ENCODE peak calls at places on chromosomes 5 and 9, in four cellular contexts. One of them, this sample, is unnamed.

GRCh38 chr5:150505041-150505511 is 2.9 kb upstream of the NDST1 start:
- DNase-seq in activated CD8-positive, alpha-beta T cell treated with anti-CD3 and anti-CD28 coated beads for 36 hours: no peak
- DNase-seq in bronchial epithelial cell: no peak
- DNase-seq in stomach: no peak
- DNase-seq in this sample: no peak

GRCh38 chr5:127338501-127338900 is 47.9 kb downstream of the MEGF10 start:
- DNase-seq in stomach: no peak
- DNase-seq in activated CD8-positive, alpha-beta T cell treated with anti-CD3 and anti-CD28 coated beads for 36 hours: no peak
- DNase-seq in bronchial epithelial cell: no peak
- DNase-seq in this sample: no peak

GRCh38 chr5:93596310-93596675 is 13.3 kb downstream of the NR2F1 start:
- DNase-seq in stomach: no peak
- DNase-seq in activated CD8-positive, alpha-beta T cell treated with anti-CD3 and anti-CD28 coated beads for 36 hours: no peak
- DNase-seq in bronchial epithelial cell: no peak
- DNase-seq in this sample: no peak

GRCh38 chr9:138118601-138119071 is 241.1 kb downstream of the CACNA1B start:
- DNase-seq in bronchial epithelial cell: no peak
- DNase-seq in activated CD8-positive, alpha-beta T cell treated with anti-CD3 and anti-CD28 coated beads for 36 hours: no peak
- DNase-seq in stomach: no peak
- DNase-seq in this sample: no peak

GRCh38 chr9:136020206-136020605 is 59.0 kb upstream of the UBAC1 start:
- DNase-seq in bronchial epithelial cell: no peak
- DNase-seq in activated CD8-positive, alpha-beta T cell treated with anti-CD3 and anti-CD28 coated beads for 36 hours: peak; percentile 33
- DNase-seq in stomach: no peak
- DNase-seq in this sample: no peak

GRCh38 chr9:95381243-95381642 is 63.7 kb upstream of the FANCC start:
- DNase-seq in bronchial epithelial cell: no peak
- DNase-seq in stomach: no peak
- DNase-seq in activated CD8-positive, alpha-beta T cell treated with anti-CD3 and anti-CD28 coated beads for 36 hours: no peak
- DNase-seq in this sample: no peak

GRCh38 chr5:749101-749670 is 35.3 kb downstream of the ZDHHC11B start:
- DNase-seq in bronchial epithelial cell: no peak
- DNase-seq in stomach: no peak
- DNase-seq in activated CD8-positive, alpha-beta T cell treated with anti-CD3 and anti-CD28 coated beads for 36 hours: no peak
- DNase-seq in this sample: peak; percentile 3

GRCh38 chr9:131254107-131254491 is 22.2 kb downstream of the FAM78A start:
- DNase-seq in bronchial epithelial cell: no peak
- DNase-seq in activated CD8-positive, alpha-beta T cell treated with anti-CD3 and anti-CD28 coated beads for 36 hours: no peak
- DNase-seq in stomach: no peak
- DNase-seq in this sample: peak; percentile 62

GRCh38 chr9:76926324-76926731 is 20.4 kb upstream of the PRUNE2 start:
- DNase-seq in stomach: no peak
- DNase-seq in bronchial epithelial cell: peak; percentile 45
- DNase-seq in activated CD8-positive, alpha-beta T cell treated with anti-CD3 and anti-CD28 coated beads for 36 hours: no peak
- DNase-seq in this sample: no peak

GRCh38 chr5:53069626-53070025 is 39.9 kb downstream of the MOCS2 start:
- DNase-seq in stomach: no peak
- DNase-seq in bronchial epithelial cell: peak; percentile 85
- DNase-seq in activated CD8-positive, alpha-beta T cell treated with anti-CD3 and anti-CD28 coated beads for 36 hours: peak; percentile 86
- DNase-seq in this sample: no peak

GRCh38 chr9:93378276-93378675 is 73.2 kb upstream of the FAM120A start:
- DNase-seq in activated CD8-positive, alpha-beta T cell treated with anti-CD3 and anti-CD28 coated beads for 36 hours: no peak
- DNase-seq in stomach: no peak
- DNase-seq in bronchial epithelial cell: no peak
- DNase-seq in this sample: no peak

GRCh38 chr5:116571568-116572321 is 2.9 kb downstream of the SEMA6A start:
- DNase-seq in activated CD8-positive, alpha-beta T cell treated with anti-CD3 and anti-CD28 coated beads for 36 hours: no peak
- DNase-seq in bronchial epithelial cell: no peak
- DNase-seq in stomach: no peak
- DNase-seq in this sample: no peak

GRCh38 chr5:34740306-34740891 is 84.3 kb downstream of the RAI14 start:
- DNase-seq in stomach: no peak
- DNase-seq in activated CD8-positive, alpha-beta T cell treated with anti-CD3 and anti-CD28 coated beads for 36 hours: no peak
- DNase-seq in bronchial epithelial cell: no peak
- DNase-seq in this sample: no peak

GRCh38 chr5:124309241-124309977 is 437.0 kb downstream of the ZNF608 start:
- DNase-seq in activated CD8-positive, alpha-beta T cell treated with anti-CD3 and anti-CD28 coated beads for 36 hours: no peak
- DNase-seq in stomach: no peak
- DNase-seq in bronchial epithelial cell: no peak
- DNase-seq in this sample: no peak

GRCh38 chr9:119322137-119322695 is 47.0 kb downstream of the BRINP1 start:
- DNase-seq in activated CD8-positive, alpha-beta T cell treated with anti-CD3 and anti-CD28 coated beads for 36 hours: no peak
- DNase-seq in stomach: no peak
- DNase-seq in bronchial epithelial cell: no peak
- DNase-seq in this sample: no peak

GRCh38 chr5:32083981-32084430 is 90.1 kb downstream of the GOLPH3 start:
- DNase-seq in activated CD8-positive, alpha-beta T cell treated with anti-CD3 and anti-CD28 coated beads for 36 hours: no peak
- DNase-seq in bronchial epithelial cell: no peak
- DNase-seq in stomach: no peak
- DNase-seq in this sample: no peak

GRCh38 chr5:74027732-74028338 is 401.8 kb downstream of the ARHGEF28 start:
- DNase-seq in activated CD8-positive, alpha-beta T cell treated with anti-CD3 and anti-CD28 coated beads for 36 hours: no peak
- DNase-seq in bronchial epithelial cell: peak; percentile 39
- DNase-seq in stomach: no peak
- DNase-seq in this sample: no peak

GRCh38 chr5:135488727-135489465 is 36.7 kb upstream of the TIFAB start:
- DNase-seq in bronchial epithelial cell: peak; percentile 30
- DNase-seq in stomach: no peak
- DNase-seq in activated CD8-positive, alpha-beta T cell treated with anti-CD3 and anti-CD28 coated beads for 36 hours: no peak
- DNase-seq in this sample: no peak

GRCh38 chr5:34474573-34475021 is 181.5 kb upstream of the RAI14 start:
- DNase-seq in bronchial epithelial cell: peak; percentile 55
- DNase-seq in activated CD8-positive, alpha-beta T cell treated with anti-CD3 and anti-CD28 coated beads for 36 hours: no peak
- DNase-seq in stomach: no peak
- DNase-seq in this sample: no peak

GRCh38 chr9:118426772-118427171 is 722.6 kb downstream of the TLR4 start:
- DNase-seq in stomach: no peak
- DNase-seq in activated CD8-positive, alpha-beta T cell treated with anti-CD3 and anti-CD28 coated beads for 36 hours: no peak
- DNase-seq in bronchial epithelial cell: no peak
- DNase-seq in this sample: no peak

GRCh38 chr5:62579761-62580160 is 1.1 kb downstream of the LRRC70 start:
- DNase-seq in stomach: no peak
- DNase-seq in activated CD8-positive, alpha-beta T cell treated with anti-CD3 and anti-CD28 coated beads for 36 hours: no peak
- DNase-seq in bronchial epithelial cell: no peak
- DNase-seq in this sample: no peak

GRCh38 chr9:89635816-89636215 is 31.0 kb downstream of the GADD45G start:
- DNase-seq in bronchial epithelial cell: peak; percentile 4
- DNase-seq in stomach: no peak
- DNase-seq in activated CD8-positive, alpha-beta T cell treated with anti-CD3 and anti-CD28 coated beads for 36 hours: no peak
- DNase-seq in this sample: no peak

GRCh38 chr9:70479880-70480291 is 65.4 kb upstream of the KLF9 start:
- DNase-seq in stomach: peak; percentile 34
- DNase-seq in bronchial epithelial cell: peak; percentile 41
- DNase-seq in activated CD8-positive, alpha-beta T cell treated with anti-CD3 and anti-CD28 coated beads for 36 hours: no peak
- DNase-seq in this sample: no peak

GRCh38 chr9:135134253-135135028 is 47.0 kb downstream of the OLFM1 start:
- DNase-seq in stomach: no peak
- DNase-seq in activated CD8-positive, alpha-beta T cell treated with anti-CD3 and anti-CD28 coated beads for 36 hours: no peak
- DNase-seq in bronchial epithelial cell: no peak
- DNase-seq in this sample: no peak

GRCh38 chr5:107874810-107875209 is 204.1 kb upstream of the EFNA5 start:
- DNase-seq in bronchial epithelial cell: peak; percentile 64
- DNase-seq in stomach: no peak
- DNase-seq in activated CD8-positive, alpha-beta T cell treated with anti-CD3 and anti-CD28 coated beads for 36 hours: peak; percentile 5
- DNase-seq in this sample: no peak

GRCh38 chr9:19136129-19136528 is 8.8 kb upstream of the PLIN2 start:
- DNase-seq in bronchial epithelial cell: no peak
- DNase-seq in stomach: no peak
- DNase-seq in activated CD8-positive, alpha-beta T cell treated with anti-CD3 and anti-CD28 coated beads for 36 hours: no peak
- DNase-seq in this sample: no peak

GRCh38 chr9:21836437-21837161 is 34.2 kb downstream of the MTAP start:
- DNase-seq in activated CD8-positive, alpha-beta T cell treated with anti-CD3 and anti-CD28 coated beads for 36 hours: no peak
- DNase-seq in bronchial epithelial cell: peak; percentile 100
- DNase-seq in stomach: no peak
- DNase-seq in this sample: no peak

GRCh38 chr5:136132087-136132486 is 558 bp upstream of the SMAD5 start:
- DNase-seq in stomach: no peak
- DNase-seq in activated CD8-positive, alpha-beta T cell treated with anti-CD3 and anti-CD28 coated beads for 36 hours: peak; percentile 23
- DNase-seq in bronchial epithelial cell: no peak
- DNase-seq in this sample: peak; percentile 23

GRCh38 chr9:93112116-93112863 is 16.3 kb downstream of the CARD19 start:
- DNase-seq in stomach: no peak
- DNase-seq in bronchial epithelial cell: no peak
- DNase-seq in activated CD8-positive, alpha-beta T cell treated with anti-CD3 and anti-CD28 coated beads for 36 hours: peak; percentile 1
- DNase-seq in this sample: no peak

GRCh38 chr5:79686799-79687198 is 2.8 kb upstream of the CMYA5 start:
- DNase-seq in stomach: no peak
- DNase-seq in bronchial epithelial cell: peak; percentile 35
- DNase-seq in activated CD8-positive, alpha-beta T cell treated with anti-CD3 and anti-CD28 coated beads for 36 hours: no peak
- DNase-seq in this sample: no peak

GRCh38 chr9:107557236-107557990 is 67.8 kb upstream of the KLF4 start:
- DNase-seq in stomach: no peak
- DNase-seq in bronchial epithelial cell: peak; percentile 95
- DNase-seq in activated CD8-positive, alpha-beta T cell treated with anti-CD3 and anti-CD28 coated beads for 36 hours: no peak
- DNase-seq in this sample: no peak

GRCh38 chr9:114034663-114035062 is 43.4 kb downstream of the AMBP start:
- DNase-seq in stomach: no peak
- DNase-seq in bronchial epithelial cell: no peak
- DNase-seq in activated CD8-positive, alpha-beta T cell treated with anti-CD3 and anti-CD28 coated beads for 36 hours: no peak
- DNase-seq in this sample: no peak

GRCh38 chr5:18551716-18552115 is 917.5 kb downstream of the TAF11L14 start:
- DNase-seq in activated CD8-positive, alpha-beta T cell treated with anti-CD3 and anti-CD28 coated beads for 36 hours: no peak
- DNase-seq in stomach: no peak
- DNase-seq in bronchial epithelial cell: no peak
- DNase-seq in this sample: no peak

GRCh38 chr9:131027872-131028179 is 18.9 kb downstream of the LAMC3 start:
- DNase-seq in stomach: no peak
- DNase-seq in bronchial epithelial cell: no peak
- DNase-seq in activated CD8-positive, alpha-beta T cell treated with anti-CD3 and anti-CD28 coated beads for 36 hours: no peak
- DNase-seq in this sample: no peak

GRCh38 chr5:74131256-74131655 is 505.3 kb downstream of the ARHGEF28 start:
- DNase-seq in bronchial epithelial cell: no peak
- DNase-seq in stomach: no peak
- DNase-seq in activated CD8-positive, alpha-beta T cell treated with anti-CD3 and anti-CD28 coated beads for 36 hours: no peak
- DNase-seq in this sample: no peak

GRCh38 chr9:129446828-129447550 is 173.9 kb downstream of the C9orf50 start:
- DNase-seq in bronchial epithelial cell: no peak
- DNase-seq in stomach: no peak
- DNase-seq in activated CD8-positive, alpha-beta T cell treated with anti-CD3 and anti-CD28 coated beads for 36 hours: no peak
- DNase-seq in this sample: no peak

DNA sequence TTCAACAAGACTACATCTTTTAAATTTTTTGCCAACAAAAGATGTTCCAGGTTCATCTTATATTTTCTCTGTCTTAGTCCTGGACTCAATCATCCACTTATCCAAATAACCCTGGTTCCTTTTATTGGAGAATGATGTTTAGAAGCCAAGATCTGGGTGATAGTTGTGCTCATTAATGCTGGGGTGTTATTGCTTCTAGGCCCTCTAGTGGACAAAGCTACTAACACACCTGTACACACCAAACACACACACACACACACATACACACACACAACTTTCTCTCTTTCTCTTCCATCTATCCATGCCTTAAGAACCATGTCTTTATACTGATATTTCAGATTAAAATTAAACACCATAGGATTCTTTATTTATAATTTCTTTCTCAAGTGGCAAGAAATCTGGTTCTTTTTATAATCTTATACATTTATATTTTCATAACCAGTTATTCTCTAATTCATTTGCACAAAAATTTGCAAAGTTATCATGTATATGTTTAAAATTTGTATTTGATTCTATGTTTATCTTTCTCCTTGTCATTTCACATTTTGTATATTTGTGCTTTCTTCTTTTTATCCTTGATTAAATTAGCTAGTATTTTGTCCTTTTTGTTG is 179.1 kb upstream of the SMIM23 start:
- DNase-seq in bronchial epithelial cell: peak; percentile 17
- DNase-seq in activated CD8-positive, alpha-beta T cell treated with anti-CD3 and anti-CD28 coated beads for 36 hours: no peak
- DNase-seq in stomach: no peak
- DNase-seq in this sample: no peak
- TF ChIP-seq CTCF in bronchial epithelial cell: peak; percentile 42
- TF ChIP-seq CTCF in activated CD8-positive, alpha-beta T cell treated with anti-CD3 and anti-CD28 coated beads for 36 hours: peak; percentile 49
- TF ChIP-seq CTCF in stomach: no peak
- TF ChIP-seq CTCF in this sample: peak; percentile 40

DNA sequence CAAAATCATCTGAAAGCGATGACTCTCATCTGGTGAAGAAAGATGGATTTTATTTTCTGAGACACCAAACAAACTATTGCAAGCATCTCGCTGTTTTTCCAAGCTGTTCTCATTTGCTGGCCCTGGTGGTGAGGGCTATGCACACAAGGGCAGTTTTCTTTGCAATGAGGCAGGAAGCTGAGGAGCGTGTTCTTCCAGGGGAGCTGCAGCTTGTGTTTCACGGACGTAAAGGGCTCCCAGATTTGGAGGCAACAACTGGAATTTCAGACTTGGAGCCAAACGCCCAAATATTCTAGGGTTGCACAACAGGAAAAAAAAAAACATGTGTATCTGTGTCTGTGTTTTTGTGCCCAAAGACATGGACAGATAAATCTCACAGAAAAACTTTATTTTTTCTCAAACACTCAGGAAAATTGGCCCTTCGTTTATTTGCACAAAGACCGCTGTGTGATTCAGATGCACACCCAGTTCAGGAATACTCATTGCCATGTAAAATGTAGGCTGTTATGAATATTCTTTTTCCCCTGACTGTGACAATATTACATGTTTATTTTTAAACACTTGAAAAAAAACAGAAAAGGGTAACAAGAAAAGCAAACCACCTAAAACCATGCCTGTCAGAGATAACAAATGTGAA is 151.3 kb downstream of the GAS1 start:
- DNase-seq in bronchial epithelial cell: no peak
- DNase-seq in stomach: no peak
- DNase-seq in activated CD8-positive, alpha-beta T cell treated with anti-CD3 and anti-CD28 coated beads for 36 hours: no peak
- DNase-seq in this sample: no peak
- TF ChIP-seq CTCF in bronchial epithelial cell: no peak
- TF ChIP-seq CTCF in stomach: no peak
- TF ChIP-seq CTCF in activated CD8-positive, alpha-beta T cell treated with anti-CD3 and anti-CD28 coated beads for 36 hours: no peak
- TF ChIP-seq CTCF in this sample: no peak

GRCh38 chr5:15290953-15291352 is 209.0 kb upstream of the FBXL7 start:
- DNase-seq in bronchial epithelial cell: no peak
- DNase-seq in stomach: no peak
- DNase-seq in activated CD8-positive, alpha-beta T cell treated with anti-CD3 and anti-CD28 coated beads for 36 hours: no peak
- DNase-seq in this sample: no peak
- TF ChIP-seq CTCF in bronchial epithelial cell: no peak
- TF ChIP-seq CTCF in stomach: no peak
- TF ChIP-seq CTCF in activated CD8-positive, alpha-beta T cell treated with anti-CD3 and anti-CD28 coated beads for 36 hours: no peak
- TF ChIP-seq CTCF in this sample: no peak

DNA sequence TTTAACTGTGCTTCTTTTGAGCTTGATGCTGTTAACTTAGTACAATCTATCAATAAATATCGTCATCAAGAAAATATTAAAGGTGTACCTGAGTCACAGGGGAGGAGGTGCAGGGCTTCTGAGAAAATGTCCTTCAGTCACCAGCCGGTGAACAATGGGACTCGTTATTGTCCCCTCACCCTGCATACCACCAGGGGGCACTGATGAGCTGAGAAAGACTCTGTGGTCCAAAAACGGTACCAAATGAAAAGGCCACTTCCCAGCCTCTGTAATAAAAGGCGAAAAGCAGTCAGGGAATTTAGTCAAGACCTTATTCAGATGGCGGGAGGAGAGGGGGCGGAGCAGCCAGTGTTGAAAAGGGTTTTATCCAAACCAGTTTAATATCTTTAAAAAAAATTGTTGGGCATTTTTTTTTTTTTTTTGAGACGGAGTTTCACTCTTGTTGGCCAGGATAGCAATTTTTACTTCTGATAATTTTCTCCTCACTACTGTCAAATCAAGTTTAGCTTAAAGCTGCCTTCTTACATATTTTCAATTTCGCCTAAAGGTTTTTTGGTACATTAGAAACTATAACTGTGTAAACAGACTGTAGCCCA is 271.9 kb upstream of the ADAMTS16 start:
- DNase-seq in activated CD8-positive, alpha-beta T cell treated with anti-CD3 and anti-CD28 coated beads for 36 hours: peak; percentile 65
- DNase-seq in bronchial epithelial cell: peak; percentile 6
- DNase-seq in stomach: peak; percentile 64
- DNase-seq in this sample: peak; percentile 85
- TF ChIP-seq CTCF in activated CD8-positive, alpha-beta T cell treated with anti-CD3 and anti-CD28 coated beads for 36 hours: peak; percentile 79
- TF ChIP-seq CTCF in bronchial epithelial cell: peak; percentile 62
- TF ChIP-seq CTCF in stomach: no peak
- TF ChIP-seq CTCF in this sample: peak; percentile 85

This sample was measured in GM13977.